ENCODE peak calls at places on chromosomes 13 and 19, in six cellular contexts. One of them, this sample, is unnamed.

GRCh38 chr19:55606471-55606787 is 982 bp downstream of the ZNF865 start:
- DNase-seq in esophagus muscularis mucosa: no peak
- DNase-seq in stimulated activated naive B cell treated with anti-CD40 and anti-IgM and Interleukin-4, amounts not matched to agents 10 μg/mL and 1 μg/mL and 100 μg/mL, for 72 hours: no peak
- DNase-seq in omental fat pad: no peak
- DNase-seq in sciatic nerve: no peak
- DNase-seq in cardiac fibroblast: no peak
- DNase-seq in this sample: no peak

GRCh38 chr19:45215391-45216191 is 29.6 kb downstream of the EXOC3L2 start:
- DNase-seq in stimulated activated naive B cell treated with anti-CD40 and anti-IgM and Interleukin-4, amounts not matched to agents 10 μg/mL and 1 μg/mL and 100 μg/mL, for 72 hours: no peak
- DNase-seq in cardiac fibroblast: no peak
- DNase-seq in esophagus muscularis mucosa: no peak
- DNase-seq in omental fat pad: no peak
- DNase-seq in sciatic nerve: no peak
- DNase-seq in this sample: peak; percentile 12

GRCh38 chr19:50252111-50252886 is 48.9 kb downstream of the MYH14 start:
- DNase-seq in stimulated activated naive B cell treated with anti-CD40 and anti-IgM and Interleukin-4, amounts not matched to agents 10 μg/mL and 1 μg/mL and 100 μg/mL, for 72 hours: no peak
- DNase-seq in cardiac fibroblast: peak; percentile 48
- DNase-seq in omental fat pad: no peak
- DNase-seq in esophagus muscularis mucosa: no peak
- DNase-seq in sciatic nerve: no peak
- DNase-seq in this sample: peak; percentile 20

GRCh38 chr13:109494955-109495354 is 291.4 kb downstream of the IRS2 start:
- DNase-seq in esophagus muscularis mucosa: no peak
- DNase-seq in stimulated activated naive B cell treated with anti-CD40 and anti-IgM and Interleukin-4, amounts not matched to agents 10 μg/mL and 1 μg/mL and 100 μg/mL, for 72 hours: no peak
- DNase-seq in cardiac fibroblast: peak; percentile 96
- DNase-seq in sciatic nerve: no peak
- DNase-seq in omental fat pad: no peak
- DNase-seq in this sample: peak; percentile 60

GRCh38 chr13:110524484-110525254 is 36.9 kb downstream of the RAB20 start:
- DNase-seq in esophagus muscularis mucosa: no peak
- DNase-seq in cardiac fibroblast: no peak
- DNase-seq in omental fat pad: no peak
- DNase-seq in stimulated activated naive B cell treated with anti-CD40 and anti-IgM and Interleukin-4, amounts not matched to agents 10 μg/mL and 1 μg/mL and 100 μg/mL, for 72 hours: no peak
- DNase-seq in sciatic nerve: no peak
- DNase-seq in this sample: no peak

GRCh38 chr13:34721631-34722144 is 220.4 kb upstream of the NBEA start:
- DNase-seq in sciatic nerve: no peak
- DNase-seq in cardiac fibroblast: no peak
- DNase-seq in omental fat pad: no peak
- DNase-seq in stimulated activated naive B cell treated with anti-CD40 and anti-IgM and Interleukin-4, amounts not matched to agents 10 μg/mL and 1 μg/mL and 100 μg/mL, for 72 hours: no peak
- DNase-seq in esophagus muscularis mucosa: no peak
- DNase-seq in this sample: no peak

GRCh38 chr19:45200614-45201013 is 22.0 kb downstream of the BLOC1S3 start:
- DNase-seq in omental fat pad: no peak
- DNase-seq in stimulated activated naive B cell treated with anti-CD40 and anti-IgM and Interleukin-4, amounts not matched to agents 10 μg/mL and 1 μg/mL and 100 μg/mL, for 72 hours: no peak
- DNase-seq in esophagus muscularis mucosa: no peak
- DNase-seq in sciatic nerve: no peak
- DNase-seq in cardiac fibroblast: peak; percentile 43
- DNase-seq in this sample: no peak

GRCh38 chr19:42154471-42155323 is 22.5 kb upstream of the POU2F2 start:
- DNase-seq in cardiac fibroblast: no peak
- DNase-seq in stimulated activated naive B cell treated with anti-CD40 and anti-IgM and Interleukin-4, amounts not matched to agents 10 μg/mL and 1 μg/mL and 100 μg/mL, for 72 hours: no peak
- DNase-seq in sciatic nerve: no peak
- DNase-seq in omental fat pad: no peak
- DNase-seq in esophagus muscularis mucosa: no peak
- DNase-seq in this sample: no peak

GRCh38 chr13:46804391-46804815 is 7.4 kb upstream of the ESD start:
- DNase-seq in esophagus muscularis mucosa: no peak
- DNase-seq in sciatic nerve: no peak
- DNase-seq in omental fat pad: no peak
- DNase-seq in cardiac fibroblast: peak; percentile 99
- DNase-seq in stimulated activated naive B cell treated with anti-CD40 and anti-IgM and Interleukin-4, amounts not matched to agents 10 μg/mL and 1 μg/mL and 100 μg/mL, for 72 hours: no peak
- DNase-seq in this sample: no peak

GRCh38 chr13:42076309-42076713 is 27.9 kb downstream of the DGKH start:
- DNase-seq in cardiac fibroblast: no peak
- DNase-seq in omental fat pad: no peak
- DNase-seq in esophagus muscularis mucosa: no peak
- DNase-seq in stimulated activated naive B cell treated with anti-CD40 and anti-IgM and Interleukin-4, amounts not matched to agents 10 μg/mL and 1 μg/mL and 100 μg/mL, for 72 hours: no peak
- DNase-seq in sciatic nerve: no peak
- DNase-seq in this sample: no peak

GRCh38 chr13:101493541-101493940 is 41.1 kb downstream of the ITGBL1 start:
- DNase-seq in cardiac fibroblast: no peak
- DNase-seq in stimulated activated naive B cell treated with anti-CD40 and anti-IgM and Interleukin-4, amounts not matched to agents 10 μg/mL and 1 μg/mL and 100 μg/mL, for 72 hours: no peak
- DNase-seq in sciatic nerve: no peak
- DNase-seq in omental fat pad: no peak
- DNase-seq in esophagus muscularis mucosa: no peak
- DNase-seq in this sample: no peak

GRCh38 chr13:82330499-82330898 is 1551.8 kb downstream of the SLITRK1 start:
- DNase-seq in sciatic nerve: no peak
- DNase-seq in omental fat pad: no peak
- DNase-seq in stimulated activated naive B cell treated with anti-CD40 and anti-IgM and Interleukin-4, amounts not matched to agents 10 μg/mL and 1 μg/mL and 100 μg/mL, for 72 hours: no peak
- DNase-seq in esophagus muscularis mucosa: no peak
- DNase-seq in cardiac fibroblast: peak; percentile 30
- DNase-seq in this sample: no peak

GRCh38 chr19:49301165-49301865 is 23.7 kb downstream of the SLC6A16 start:
- DNase-seq in cardiac fibroblast: peak; percentile 65
- DNase-seq in omental fat pad: peak; percentile 77
- DNase-seq in stimulated activated naive B cell treated with anti-CD40 and anti-IgM and Interleukin-4, amounts not matched to agents 10 μg/mL and 1 μg/mL and 100 μg/mL, for 72 hours: peak; percentile 76
- DNase-seq in sciatic nerve: peak; percentile 82
- DNase-seq in esophagus muscularis mucosa: no peak
- DNase-seq in this sample: peak; percentile 46

GRCh38 chr13:99464441-99464949 is 36.8 kb upstream of the TM9SF2 start:
- DNase-seq in cardiac fibroblast: no peak
- DNase-seq in esophagus muscularis mucosa: no peak
- DNase-seq in sciatic nerve: no peak
- DNase-seq in stimulated activated naive B cell treated with anti-CD40 and anti-IgM and Interleukin-4, amounts not matched to agents 10 μg/mL and 1 μg/mL and 100 μg/mL, for 72 hours: no peak
- DNase-seq in omental fat pad: no peak
- DNase-seq in this sample: no peak

GRCh38 chr19:16091546-16092475 is 15.5 kb downstream of the TPM4 start:
- DNase-seq in sciatic nerve: no peak
- DNase-seq in omental fat pad: no peak
- DNase-seq in stimulated activated naive B cell treated with anti-CD40 and anti-IgM and Interleukin-4, amounts not matched to agents 10 μg/mL and 1 μg/mL and 100 μg/mL, for 72 hours: no peak
- DNase-seq in esophagus muscularis mucosa: no peak
- DNase-seq in cardiac fibroblast: no peak
- DNase-seq in this sample: no peak

GRCh38 chr19:33795370-33796163 is 1.1 kb upstream of the KCTD15 start:
- DNase-seq in esophagus muscularis mucosa: no peak
- DNase-seq in stimulated activated naive B cell treated with anti-CD40 and anti-IgM and Interleukin-4, amounts not matched to agents 10 μg/mL and 1 μg/mL and 100 μg/mL, for 72 hours: peak; percentile 44
- DNase-seq in omental fat pad: peak; percentile 37
- DNase-seq in sciatic nerve: peak; percentile 88
- DNase-seq in cardiac fibroblast: peak; percentile 84
- DNase-seq in this sample: peak; percentile 77

GRCh38 chr13:87536499-87536898 is 134.7 kb upstream of the SLITRK5 start:
- DNase-seq in omental fat pad: no peak
- DNase-seq in sciatic nerve: no peak
- DNase-seq in cardiac fibroblast: no peak
- DNase-seq in stimulated activated naive B cell treated with anti-CD40 and anti-IgM and Interleukin-4, amounts not matched to agents 10 μg/mL and 1 μg/mL and 100 μg/mL, for 72 hours: no peak
- DNase-seq in esophagus muscularis mucosa: no peak
- DNase-seq in this sample: no peak

GRCh38 chr19:11195169-11195568 is 2.2 kb downstream of the KANK2 start:
- DNase-seq in stimulated activated naive B cell treated with anti-CD40 and anti-IgM and Interleukin-4, amounts not matched to agents 10 μg/mL and 1 μg/mL and 100 μg/mL, for 72 hours: no peak
- DNase-seq in esophagus muscularis mucosa: no peak
- DNase-seq in sciatic nerve: no peak
- DNase-seq in cardiac fibroblast: peak; percentile 46
- DNase-seq in omental fat pad: no peak
- DNase-seq in this sample: no peak

GRCh38 chr13:21458457-21458815 is 667 bp downstream of the ZDHHC20 start:
- DNase-seq in omental fat pad: no peak
- DNase-seq in stimulated activated naive B cell treated with anti-CD40 and anti-IgM and Interleukin-4, amounts not matched to agents 10 μg/mL and 1 μg/mL and 100 μg/mL, for 72 hours: peak; percentile 9
- DNase-seq in sciatic nerve: peak; percentile 64
- DNase-seq in esophagus muscularis mucosa: no peak
- DNase-seq in cardiac fibroblast: no peak
- DNase-seq in this sample: peak; percentile 64

GRCh38 chr13:38980628-38981078 is 10.0 kb downstream of the STOML3 start:
- DNase-seq in esophagus muscularis mucosa: no peak
- DNase-seq in omental fat pad: no peak
- DNase-seq in cardiac fibroblast: no peak
- DNase-seq in sciatic nerve: no peak
- DNase-seq in stimulated activated naive B cell treated with anti-CD40 and anti-IgM and Interleukin-4, amounts not matched to agents 10 μg/mL and 1 μg/mL and 100 μg/mL, for 72 hours: no peak
- DNase-seq in this sample: no peak

GRCh38 chr19:35739275-35740107 is 2.8 kb downstream of the IGFLR1 start:
- DNase-seq in stimulated activated naive B cell treated with anti-CD40 and anti-IgM and Interleukin-4, amounts not matched to agents 10 μg/mL and 1 μg/mL and 100 μg/mL, for 72 hours: no peak
- DNase-seq in omental fat pad: no peak
- DNase-seq in esophagus muscularis mucosa: no peak
- DNase-seq in cardiac fibroblast: no peak
- DNase-seq in sciatic nerve: no peak
- DNase-seq in this sample: no peak

GRCh38 chr19:2962018-2962670 is 15.2 kb upstream of the TLE6 start:
- DNase-seq in esophagus muscularis mucosa: peak; percentile 95
- DNase-seq in omental fat pad: no peak
- DNase-seq in cardiac fibroblast: peak; percentile 92
- DNase-seq in sciatic nerve: no peak
- DNase-seq in stimulated activated naive B cell treated with anti-CD40 and anti-IgM and Interleukin-4, amounts not matched to agents 10 μg/mL and 1 μg/mL and 100 μg/mL, for 72 hours: peak; percentile 48
- DNase-seq in this sample: peak; percentile 80

This sample was measured in prostate gland.